ENCODE peak calls at places on chromosomes 13 and 19, in ten cellular contexts. Q, E, G, Z, N, J, H, K, V and L are unnamed samples.

GRCh38 chr13:50319603-50320296 is 304.5 kb downstream of the KCNRG start:
- DNase-seq in Q (peak), E (no peak), G (no peak), Z (peak), N (no peak), J (no peak), H (no peak), K (no peak), V (peak), L (peak)

GRCh38 chr13:93218583-93218982 is 8.0 kb upstream of the GPC6 start:
- DNase-seq in Q (no peak), E (no peak), G (no peak), Z (no peak), N (no peak), J (no peak), H (no peak), K (no peak), V (no peak), L (no peak)

GRCh38 chr13:109297628-109298027 is 488.8 kb downstream of the IRS2 start:
- DNase-seq in Q (peak), E (no peak), G (no peak), Z (peak), N (no peak), J (peak), H (no peak), K (no peak), V (peak), L (peak)

GRCh38 chr19:13229246-13229645 is 79.0 kb downstream of the IER2 start:
- DNase-seq in Q (no peak), E (no peak), G (no peak), Z (no peak), N (no peak), J (no peak), H (no peak), K (no peak), V (no peak), L (no peak)

GRCh38 chr19:13121551-13122274 is 3.6 kb downstream of the NACC1 start:
- DNase-seq in Q (peak), E (no peak), G (no peak), Z (no peak), N (no peak), J (no peak), H (no peak), K (no peak), V (no peak), L (peak)

GRCh38 chr19:35495107-35496064 is 5.1 kb upstream of the KRTDAP start:
- DNase-seq in Q (peak), E (peak), G (peak), Z (peak), N (peak), J (peak), H (peak), K (peak), V (peak), L (peak)

GRCh38 chr13:87274209-87274819 is 396.9 kb upstream of the SLITRK5 start:
- DNase-seq in Q (peak), E (no peak), G (peak), Z (no peak), N (no peak), J (no peak), H (no peak), K (peak), V (peak), L (peak)

GRCh38 chr13:49097374-49097773 is 121.7 kb downstream of the FNDC3A start:
- DNase-seq in Q (peak), E (no peak), G (no peak), Z (peak), N (no peak), J (no peak), H (no peak), K (no peak), V (peak), L (peak)

GRCh38 chr19:7292950-7293794 is 1.0 kb downstream of the INSR start:
- DNase-seq in Q (peak), E (peak), G (no peak), Z (no peak), N (no peak), J (no peak), H (peak), K (peak), V (no peak), L (no peak)

GRCh38 chr19:21321996-21322395 is 7.2 kb downstream of the ZNF708 start:
- DNase-seq in Q (peak), E (no peak), G (no peak), Z (peak), N (no peak), J (no peak), H (no peak), K (no peak), V (peak), L (no peak)

GRCh38 chr19:48844472-48844871 is 8.2 kb upstream of the HSD17B14 start:
- DNase-seq in Q (peak), E (no peak), G (peak), Z (peak), N (no peak), J (no peak), H (no peak), K (no peak), V (peak), L (peak)

GRCh38 chr19:48635263-48635965 is 1.8 kb downstream of the DBP start:
- DNase-seq in Q (no peak), E (peak), G (peak), Z (peak), N (peak), J (no peak), H (peak), K (peak), V (peak), L (no peak)

GRCh38 chr19:14550201-14550754 is 20.9 kb downstream of the TECR start:
- DNase-seq in Q (no peak), E (no peak), G (no peak), Z (no peak), N (no peak), J (no peak), H (no peak), K (no peak), V (peak), L (peak)

GRCh38 chr19:56170261-56170660 is 5.5 kb upstream of the GALP start:
- DNase-seq in Q (peak), E (no peak), G (no peak), Z (no peak), N (no peak), J (no peak), H (no peak), K (no peak), V (no peak), L (peak)

GRCh38 chr13:98156259-98156658 is 13.4 kb downstream of the FARP1 start:
- DNase-seq in Q (no peak), E (no peak), G (no peak), Z (no peak), N (no peak), J (no peak), H (no peak), K (no peak), V (no peak), L (no peak)

GRCh38 chr13:30319703-30320102 is 12.4 kb upstream of the KATNAL1 start:
- DNase-seq in Q (no peak), E (no peak), G (no peak), Z (no peak), N (no peak), J (no peak), H (peak), K (no peak), V (no peak), L (no peak)

GRCh38 chr19:44212865-44213346 is 574 bp downstream of the ZNF227 start:
- DNase-seq in Q (peak), E (no peak), G (peak), Z (peak), N (no peak), J (peak), H (no peak), K (no peak), V (peak), L (peak)

GRCh38 chr13:73268306-73268705 is 209.5 kb downstream of the KLF5 start:
- DNase-seq in Q (peak), E (no peak), G (peak), Z (peak), N (no peak), J (no peak), H (no peak), K (no peak), V (peak), L (peak)

GRCh38 chr19:46859637-46860124 is 1.1 kb upstream of the ARHGAP35 start:
- DNase-seq in Q (peak), E (no peak), G (peak), Z (peak), N (no peak), J (peak), H (peak), K (no peak), V (peak), L (no peak)

GRCh38 chr19:45940515-45940805 is 25.9 kb upstream of the NANOS2 start:
- DNase-seq in Q (no peak), E (no peak), G (no peak), Z (no peak), N (no peak), J (no peak), H (no peak), K (no peak), V (no peak), L (no peak)

GRCh38 chr19:43777163-43777700 is 3.5 kb downstream of the KCNN4 start:
- DNase-seq in Q (peak), E (no peak), G (no peak), Z (peak), N (peak), J (no peak), H (no peak), K (peak), V (no peak), L (peak)

GRCh38 chr13:30331331-30331771 is 24.0 kb upstream of the KATNAL1 start:
- DNase-seq in Q (no peak), E (no peak), G (no peak), Z (peak), N (no peak), J (no peak), H (peak), K (no peak), V (peak), L (no peak)

GRCh38 chr13:90454002-90454636 is 893.4 kb upstream of the MIR17HG start:
- DNase-seq in Q (no peak), E (no peak), G (no peak), Z (no peak), N (no peak), J (no peak), H (no peak), K (no peak), V (no peak), L (no peak)

GRCh38 chr13:40673061-40673397 is 6.6 kb upstream of the FOXO1 start:
- DNase-seq in Q (no peak), E (no peak), G (no peak), Z (no peak), N (no peak), J (no peak), H (no peak), K (no peak), V (no peak), L (no peak)

GRCh38 chr13:23558675-23559536 is 11.3 kb upstream of the TNFRSF19 start:
- DNase-seq in Q (peak), E (peak), G (peak), Z (peak), N (no peak), J (peak), H (peak), K (peak), V (peak), L (peak)

GRCh38 chr13:68019901-68020300 is 789.8 kb upstream of the PCDH9 start:
- DNase-seq in Q (no peak), E (no peak), G (no peak), Z (no peak), N (no peak), J (no peak), H (no peak), K (no peak), V (no peak), L (peak)

GRCh38 chr19:46520616-46521015 is 24.9 kb upstream of the PNMA8B start:
- DNase-seq in Q (no peak), E (no peak), G (peak), Z (no peak), N (no peak), J (no peak), H (no peak), K (no peak), V (no peak), L (no peak)

GRCh38 chr19:42254083-42254849 is 662 bp downstream of the ERF start:
- DNase-seq in Q (peak), E (peak), G (peak), Z (peak), N (peak), J (no peak), H (peak), K (peak), V (peak), L (no peak)

GRCh38 chr19:11337080-11337479 is 2.4 kb downstream of the RAB3D start:
- DNase-seq in Q (no peak), E (no peak), G (no peak), Z (no peak), N (no peak), J (no peak), H (no peak), K (no peak), V (no peak), L (no peak)

GRCh38 chr13:88459335-88459734 is 788.2 kb downstream of the SLITRK5 start:
- DNase-seq in Q (no peak), E (no peak), G (peak), Z (no peak), N (no peak), J (no peak), H (no peak), K (no peak), V (no peak), L (no peak)

GRCh38 chr13:113735750-113736149 is 23.3 kb upstream of the TMEM255B start:
- DNase-seq in Q (no peak), E (no peak), G (no peak), Z (no peak), N (no peak), J (no peak), H (peak), K (no peak), V (no peak), L (no peak)

GRCh38 chr19:50555447-50556235 is 12.6 kb downstream of the LRRC4B start:
- DNase-seq in Q (no peak), E (no peak), G (peak), Z (peak), N (no peak), J (no peak), H (peak), K (no peak), V (peak), L (no peak)